ENCODE peak calls at places on chromosomes 7 and 10, in six cellular contexts. One of them, this sample, is unnamed.

GRCh38 chr10:49161411-49161997 is 26.7 kb downstream of the TMEM273 start:
- DNase-seq in RKO: peak
- DNase-seq in psoas muscle: no peak
- DNase-seq in Panc1: no peak
- DNase-seq in Karpas-422: peak
- DNase-seq in NCI-H460: no peak
- DNase-seq in this sample: no peak

GRCh38 chr10:26939290-26939956 is 78.7 kb upstream of the ABI1 start:
- DNase-seq in RKO: no peak
- DNase-seq in psoas muscle: peak
- DNase-seq in Panc1: no peak
- DNase-seq in Karpas-422: no peak
- DNase-seq in NCI-H460: no peak
- DNase-seq in this sample: peak

GRCh38 chr7:34497153-34497777 is 160.8 kb upstream of the NPSR1 start:
- DNase-seq in RKO: peak
- DNase-seq in psoas muscle: no peak
- DNase-seq in Panc1: no peak
- DNase-seq in Karpas-422: peak
- DNase-seq in NCI-H460: no peak
- DNase-seq in this sample: no peak

GRCh38 chr10:114320249-114321116 is 81.4 kb downstream of the VWA2 start:
- DNase-seq in RKO: no peak
- DNase-seq in psoas muscle: no peak
- DNase-seq in Panc1: no peak
- DNase-seq in Karpas-422: no peak
- DNase-seq in NCI-H460: no peak
- DNase-seq in this sample: no peak

GRCh38 chr10:112379635-112380296 is 5.8 kb downstream of the ACSL5 start:
- DNase-seq in RKO: peak
- DNase-seq in psoas muscle: no peak
- DNase-seq in Panc1: no peak
- DNase-seq in Karpas-422: no peak
- DNase-seq in NCI-H460: no peak
- DNase-seq in this sample: no peak

GRCh38 chr10:125048101-125048864 is 106.4 kb downstream of the ZRANB1 start:
- DNase-seq in RKO: peak
- DNase-seq in psoas muscle: peak
- DNase-seq in Panc1: peak
- DNase-seq in Karpas-422: peak
- DNase-seq in NCI-H460: peak
- DNase-seq in this sample: peak

GRCh38 chr7:5634107-5634950 is 147.1 kb downstream of the RNF216 start:
- DNase-seq in RKO: no peak
- DNase-seq in psoas muscle: peak
- DNase-seq in Panc1: no peak
- DNase-seq in Karpas-422: no peak
- DNase-seq in NCI-H460: no peak
- DNase-seq in this sample: peak

GRCh38 chr10:34758447-34758996 is 56.6 kb downstream of the PARD3 start:
- DNase-seq in RKO: peak
- DNase-seq in psoas muscle: no peak
- DNase-seq in Panc1: peak
- DNase-seq in Karpas-422: peak
- DNase-seq in NCI-H460: peak
- DNase-seq in this sample: no peak

GRCh38 chr10:78328592-78329404 is 295.1 kb downstream of the RPS24 start:
- DNase-seq in RKO: no peak
- DNase-seq in psoas muscle: no peak
- DNase-seq in Panc1: no peak
- DNase-seq in Karpas-422: no peak
- DNase-seq in NCI-H460: no peak
- DNase-seq in this sample: no peak

GRCh38 chr7:158064631-158065030 is 523.0 kb downstream of the PTPRN2 start:
- DNase-seq in RKO: no peak
- DNase-seq in psoas muscle: no peak
- DNase-seq in Panc1: no peak
- DNase-seq in Karpas-422: no peak
- DNase-seq in NCI-H460: no peak
- DNase-seq in this sample: peak

GRCh38 chr7:95915731-95916130 is 143.4 kb downstream of the DYNC1I1 start:
- DNase-seq in RKO: no peak
- DNase-seq in psoas muscle: no peak
- DNase-seq in Panc1: no peak
- DNase-seq in Karpas-422: no peak
- DNase-seq in NCI-H460: no peak
- DNase-seq in this sample: no peak

GRCh38 chr10:98010939-98011685 is 19.3 kb downstream of the CRTAC1 start:
- DNase-seq in RKO: no peak
- DNase-seq in psoas muscle: no peak
- DNase-seq in Panc1: no peak
- DNase-seq in Karpas-422: no peak
- DNase-seq in NCI-H460: no peak
- DNase-seq in this sample: no peak

GRCh38 chr10:124448696-124449169 is 1.1 kb downstream of the NKX1-2 start:
- DNase-seq in RKO: no peak
- DNase-seq in psoas muscle: no peak
- DNase-seq in Panc1: no peak
- DNase-seq in Karpas-422: no peak
- DNase-seq in NCI-H460: no peak
- DNase-seq in this sample: peak

GRCh38 chr7:137886266-137886665 is 39.5 kb upstream of the DGKI start:
- DNase-seq in RKO: no peak
- DNase-seq in psoas muscle: no peak
- DNase-seq in Panc1: no peak
- DNase-seq in Karpas-422: no peak
- DNase-seq in NCI-H460: no peak
- DNase-seq in this sample: no peak

GRCh38 chr7:123755345-123755744 is 6.5 kb upstream of the WASL start:
- DNase-seq in RKO: no peak
- DNase-seq in psoas muscle: no peak
- DNase-seq in Panc1: no peak
- DNase-seq in Karpas-422: no peak
- DNase-seq in NCI-H460: no peak
- DNase-seq in this sample: no peak

GRCh38 chr10:132104471-132105301 is 38.9 kb downstream of the JAKMIP3 start:
- DNase-seq in RKO: no peak
- DNase-seq in psoas muscle: peak
- DNase-seq in Panc1: no peak
- DNase-seq in Karpas-422: no peak
- DNase-seq in NCI-H460: no peak
- DNase-seq in this sample: peak

GRCh38 chr10:75260990-75261389 is 25.2 kb upstream of the COMTD1 start:
- DNase-seq in RKO: no peak
- DNase-seq in psoas muscle: no peak
- DNase-seq in Panc1: no peak
- DNase-seq in Karpas-422: no peak
- DNase-seq in NCI-H460: no peak
- DNase-seq in this sample: peak

GRCh38 chr10:113891476-113891875 is 37.0 kb downstream of the NHLRC2 start:
- DNase-seq in RKO: no peak
- DNase-seq in psoas muscle: no peak
- DNase-seq in Panc1: no peak
- DNase-seq in Karpas-422: no peak
- DNase-seq in NCI-H460: no peak
- DNase-seq in this sample: no peak

GRCh38 chr7:112103246-112103645 is 103.0 kb downstream of the DOCK4 start:
- DNase-seq in RKO: no peak
- DNase-seq in psoas muscle: no peak
- DNase-seq in Panc1: no peak
- DNase-seq in Karpas-422: no peak
- DNase-seq in NCI-H460: no peak
- DNase-seq in this sample: no peak

GRCh38 chr10:133166504-133166827 is 6.4 kb downstream of the KNDC1 start:
- DNase-seq in RKO: no peak
- DNase-seq in psoas muscle: no peak
- DNase-seq in Panc1: no peak
- DNase-seq in Karpas-422: no peak
- DNase-seq in NCI-H460: no peak
- DNase-seq in this sample: peak

GRCh38 chr7:87082675-87083074 is 23.2 kb upstream of the ELAPOR2 start:
- DNase-seq in RKO: no peak
- DNase-seq in psoas muscle: no peak
- DNase-seq in Panc1: no peak
- DNase-seq in Karpas-422: no peak
- DNase-seq in NCI-H460: no peak
- DNase-seq in this sample: no peak

GRCh38 chr10:86757110-86757790 is 831 bp downstream of the BMPR1A start:
- DNase-seq in RKO: peak
- DNase-seq in psoas muscle: peak
- DNase-seq in Panc1: no peak
- DNase-seq in Karpas-422: no peak
- DNase-seq in NCI-H460: peak
- DNase-seq in this sample: peak

GRCh38 chr10:73459683-73460314 is 26.4 kb upstream of the MSS51 start:
- DNase-seq in RKO: no peak
- DNase-seq in psoas muscle: no peak
- DNase-seq in Panc1: no peak
- DNase-seq in Karpas-422: no peak
- DNase-seq in NCI-H460: no peak
- DNase-seq in this sample: no peak

GRCh38 chr7:25694690-25695089 is 457.3 kb upstream of the NFE2L3 start:
- DNase-seq in RKO: no peak
- DNase-seq in psoas muscle: no peak
- DNase-seq in Panc1: no peak
- DNase-seq in Karpas-422: no peak
- DNase-seq in NCI-H460: no peak
- DNase-seq in this sample: no peak

GRCh38 chr10:48249763-48250351 is 24.6 kb downstream of the FRMPD2 start:
- DNase-seq in RKO: no peak
- DNase-seq in psoas muscle: no peak
- DNase-seq in Panc1: no peak
- DNase-seq in Karpas-422: no peak
- DNase-seq in NCI-H460: no peak
- DNase-seq in this sample: no peak

GRCh38 chr7:101612885-101613490 is 16.1 kb downstream of the MYL10 start:
- DNase-seq in RKO: no peak
- DNase-seq in psoas muscle: peak
- DNase-seq in Panc1: no peak
- DNase-seq in Karpas-422: no peak
- DNase-seq in NCI-H460: no peak
- DNase-seq in this sample: no peak

GRCh38 chr7:142481548-142481947 is 223.7 kb upstream of the PRSS58 start:
- DNase-seq in RKO: no peak
- DNase-seq in psoas muscle: no peak
- DNase-seq in Panc1: no peak
- DNase-seq in Karpas-422: no peak
- DNase-seq in NCI-H460: no peak
- DNase-seq in this sample: no peak

GRCh38 chr10:123777881-123778280 is 111.7 kb downstream of the GPR26 start:
- DNase-seq in RKO: no peak
- DNase-seq in psoas muscle: no peak
- DNase-seq in Panc1: no peak
- DNase-seq in Karpas-422: no peak
- DNase-seq in NCI-H460: no peak
- DNase-seq in this sample: no peak

GRCh38 chr10:3825244-3825643 is 40.2 kb upstream of the KLF6 start:
- DNase-seq in RKO: no peak
- DNase-seq in psoas muscle: peak
- DNase-seq in Panc1: no peak
- DNase-seq in Karpas-422: no peak
- DNase-seq in NCI-H460: no peak
- DNase-seq in this sample: no peak

GRCh38 chr7:5234852-5235831 is 45.1 kb downstream of the WIPI2 start:
- DNase-seq in RKO: no peak
- DNase-seq in psoas muscle: peak
- DNase-seq in Panc1: no peak
- DNase-seq in Karpas-422: peak
- DNase-seq in NCI-H460: no peak
- DNase-seq in this sample: no peak

GRCh38 chr7:4179616-4180380 is 502.3 kb upstream of the FOXK1 start:
- DNase-seq in RKO: no peak
- DNase-seq in psoas muscle: peak
- DNase-seq in Panc1: no peak
- DNase-seq in Karpas-422: no peak
- DNase-seq in NCI-H460: no peak
- DNase-seq in this sample: no peak

GRCh38 chr7:12884033-12884432 is 196.6 kb downstream of the ARL4A start:
- DNase-seq in RKO: no peak
- DNase-seq in psoas muscle: no peak
- DNase-seq in Panc1: no peak
- DNase-seq in Karpas-422: no peak
- DNase-seq in NCI-H460: no peak
- DNase-seq in this sample: no peak

GRCh38 chr7:158595068-158595467 is 7.4 kb upstream of the PTPRN2 start:
- DNase-seq in RKO: peak
- DNase-seq in psoas muscle: no peak
- DNase-seq in Panc1: no peak
- DNase-seq in Karpas-422: no peak
- DNase-seq in NCI-H460: peak
- DNase-seq in this sample: no peak

GRCh38 chr7:106068986-106069385 is 43.1 kb downstream of the SYPL1 start:
- DNase-seq in RKO: no peak
- DNase-seq in psoas muscle: no peak
- DNase-seq in Panc1: no peak
- DNase-seq in Karpas-422: peak
- DNase-seq in NCI-H460: no peak
- DNase-seq in this sample: no peak

This sample was measured in aorta.